ENCODE peak calls at places on chromosome 21, in four cellular contexts. U is dorsolateral prefrontal cortex, Y is fibroblast of pulmonary artery, C is A172. Q is an unnamed sample.

GRCh38 chr21:16775056-16775455 is 737.8 kb upstream of the CXADR start:
- DNase-seq in U (peak), Y (no peak), C (no peak), Q (no peak)

GRCh38 chr21:38942617-38943245 is 137.0 kb downstream of the ETS2 start:
- DNase-seq in U (peak), Y (no peak), C (no peak), Q (no peak)

GRCh38 chr21:26079376-26079775 is 91.2 kb downstream of the APP start:
- DNase-seq in U (no peak), Y (peak), C (peak), Q (no peak)

GRCh38 chr21:27761623-27762022 is 794.7 kb upstream of the ADAMTS5 start:
- DNase-seq in U (no peak), Y (no peak), C (no peak), Q (no peak)

GRCh38 chr21:38478782-38479181 is 19.5 kb downstream of the ERG start:
- DNase-seq in U (no peak), Y (peak), C (peak), Q (no peak)

GRCh38 chr21:36841866-36842265 is 124.6 kb downstream of the HLCS start:
- DNase-seq in U (no peak), Y (no peak), C (no peak), Q (no peak)

GRCh38 chr21:45874716-45875415 is 106.7 kb upstream of the COL6A1 start:
- DNase-seq in U (no peak), Y (peak), C (peak), Q (peak)

GRCh38 chr21:32413697-32414578 is 1.4 kb downstream of the EVA1C start:
- DNase-seq in U (no peak), Y (peak), C (no peak), Q (peak)

GRCh38 chr21:33403786-33404571 is 766 bp downstream of the IFNGR2 start:
- DNase-seq in U (peak), Y (peak), C (no peak), Q (peak)

GRCh38 chr21:36235058-36235582 is 78.5 kb downstream of the DOP1B start:
- DNase-seq in U (no peak), Y (peak), C (peak), Q (no peak)

GRCh38 chr21:44259082-44259705 is 2.5 kb downstream of the DNMT3L start:
- DNase-seq in U (no peak), Y (peak), C (no peak), Q (no peak)

GRCh38 chr21:15063821-15064575 is 802 bp downstream of the NRIP1 start:
- DNase-seq in U (peak), Y (peak), C (peak), Q (peak)

GRCh38 chr21:44424608-44425306 is 30.6 kb upstream of the LRRC3 start:
- DNase-seq in U (peak), Y (no peak), C (no peak), Q (no peak)

GRCh38 chr21:17089121-17089520 is 423.7 kb upstream of the CXADR start:
- DNase-seq in U (no peak), Y (no peak), C (no peak), Q (no peak)

GRCh38 chr21:46555225-46555617 is 49.7 kb downstream of the S100B start:
- DNase-seq in U (no peak), Y (no peak), C (no peak), Q (no peak)

GRCh38 chr21:33265664-33266049 is 510 bp upstream of the IL10RB start:
- DNase-seq in U (no peak), Y (no peak), C (no peak), Q (peak)

GRCh38 chr21:15592271-15592860 is 137.4 kb upstream of the USP25 start:
- DNase-seq in U (no peak), Y (peak), C (peak), Q (peak)

GRCh38 chr21:19461481-19462205 is 1058.1 kb upstream of the TMPRSS15 start:
- DNase-seq in U (no peak), Y (no peak), C (no peak), Q (peak)

GRCh38 chr21:39602793-39603192 is 9.9 kb upstream of the B3GALT5 start:
- DNase-seq in U (no peak), Y (no peak), C (no peak), Q (no peak)

GRCh38 chr21:43728467-43729390 is 9.8 kb downstream of the PDXK start:
- DNase-seq in U (peak), Y (peak), C (peak), Q (peak)

GRCh38 chr21:38140192-38140905 is 116.4 kb upstream of the KCNJ15 start:
- DNase-seq in U (no peak), Y (peak), C (no peak), Q (peak)

GRCh38 chr21:41346758-41347157 is 15.1 kb upstream of the MX2 start:
- DNase-seq in U (no peak), Y (no peak), C (no peak), Q (no peak)

GRCh38 chr21:31731112-31731801 is 661 bp downstream of the SCAF4 start:
- DNase-seq in U (peak), Y (no peak), C (no peak), Q (no peak)

GRCh38 chr21:25509862-25510261 is 97.4 kb downstream of the MRPL39 start:
- DNase-seq in U (no peak), Y (no peak), C (no peak), Q (no peak)

GRCh38 chr21:25370311-25370744 is 237.0 kb downstream of the MRPL39 start:
- DNase-seq in U (no peak), Y (peak), C (peak), Q (peak)

GRCh38 chr21:42646836-42647235 is 6.6 kb upstream of the PDE9A start:
- DNase-seq in U (no peak), Y (no peak), C (no peak), Q (no peak)

GRCh38 chr21:34075760-34076159 is 2.4 kb downstream of the MRPS6 start:
- DNase-seq in U (no peak), Y (no peak), C (no peak), Q (no peak)

GRCh38 chr21:44881586-44881939 is 8.1 kb upstream of the PTTG1IP start:
- DNase-seq in U (no peak), Y (no peak), C (no peak), Q (no peak)

GRCh38 chr21:32463889-32464300 is 51.4 kb downstream of the EVA1C start:
- DNase-seq in U (no peak), Y (peak), C (peak), Q (peak)

GRCh38 chr21:46324390-46325072 is 575 bp downstream of the PCNT start:
- DNase-seq in U (peak), Y (peak), C (peak), Q (peak)

Q was measured in kidney glomerular epithelial cell.